ENCODE peak calls at places on chromosome 22, in five cellular contexts. D, I, N, L and C are unnamed samples.

GRCh38 chr22:39734866-39735265 is 158.7 kb downstream of the ENTHD1 start:
- DNase-seq in L (no peak), I (no peak), N (no peak), D (no peak), C (no peak)

GRCh38 chr22:37781434-37782059 is 26.2 kb upstream of the GCAT start:
- DNase-seq in D (no peak), I (no peak), N (peak), L (no peak), C (no peak)

GRCh38 chr22:38732251-38732815 is 23.5 kb downstream of the SUN2 start:
- DNase-seq in L (no peak), I (peak), N (no peak), D (no peak), C (no peak)

GRCh38 chr22:20438678-20439492 is 1.3 kb upstream of the SCARF2 start:
- DNase-seq in I (no peak), N (peak), D (no peak), L (no peak), C (no peak)

GRCh38 chr22:29028468-29028867 is 33.2 kb downstream of the C22orf31 start:
- DNase-seq in N (no peak), L (no peak), I (no peak), D (no peak), C (no peak)

GRCh38 chr22:40176921-40177737 is 596 bp upstream of the TNRC6B start:
- DNase-seq in I (peak), L (no peak), D (peak), N (peak), C (peak)

GRCh38 chr22:38700271-38700788 is 413 bp downstream of the JOSD1 start:
- DNase-seq in I (peak), N (no peak), L (peak), D (peak), C (no peak)

GRCh38 chr22:38214248-38215056 is 12.7 kb downstream of the MAFF start:
- DNase-seq in I (no peak), D (peak), N (no peak), L (no peak), C (no peak)

GRCh38 chr22:39206491-39206890 is 38.3 kb downstream of the PDGFB start:
- DNase-seq in I (no peak), D (no peak), N (no peak), L (no peak), C (no peak)

GRCh38 chr22:19798825-19799224 is 38.2 kb downstream of the TBX1 start:
- DNase-seq in N (no peak), D (no peak), I (no peak), L (no peak), C (no peak)

GRCh38 chr22:40156001-40156516 is 21.7 kb upstream of the TNRC6B start:
- DNase-seq in L (peak), N (peak), D (peak), I (no peak), C (peak)

GRCh38 chr22:29824677-29825076 is 13.4 kb downstream of the ASCC2 start:
- DNase-seq in I (no peak), L (no peak), N (no peak), D (no peak), C (no peak)

GRCh38 chr22:42353883-42354727 is 78.1 kb downstream of the NFAM1 start:
- DNase-seq in I (no peak), L (no peak), D (no peak), N (no peak), C (no peak)

GRCh38 chr22:19044381-19044780 is 77.8 kb downstream of the DGCR2 start:
- DNase-seq in I (no peak), L (no peak), N (no peak), D (no peak), C (no peak)

GRCh38 chr22:39514373-39514973 is 5.9 kb upstream of the ATF4 start:
- DNase-seq in N (no peak), L (no peak), D (peak), I (no peak), C (no peak)

GRCh38 chr22:39439170-39439569 is 17.6 kb upstream of the MGAT3 start:
- DNase-seq in I (no peak), L (no peak), D (no peak), N (peak), C (no peak)

GRCh38 chr22:19687561-19688300 is 26.6 kb upstream of the SEPTIN5 start:
- DNase-seq in I (no peak), L (no peak), D (no peak), N (no peak), C (no peak)

GRCh38 chr22:42396621-42397331 is 35.4 kb downstream of the NFAM1 start:
- DNase-seq in I (peak), D (peak), N (no peak), L (no peak), C (no peak)

GRCh38 chr22:11627436-11627797 is 3900.6 kb upstream of the OR11H1 start:
- DNase-seq in D (no peak), I (peak), N (no peak), L (no peak), C (no peak)

GRCh38 chr22:29692327-29692640 is 27.5 kb upstream of the CABP7 start:
- DNase-seq in I (peak), D (no peak), L (no peak), N (no peak), C (no peak)

GRCh38 chr22:42969348-42969975 is 45.5 kb downstream of the PACSIN2 start:
- DNase-seq in N (no peak), D (no peak), I (no peak), L (no peak), C (no peak)

GRCh38 chr22:42368379-42369249 is 63.6 kb downstream of the NFAM1 start:
- DNase-seq in D (peak), L (no peak), N (no peak), I (peak), C (no peak)

GRCh38 chr22:39904864-39905263 is 4.0 kb downstream of the GRAP2 start:
- DNase-seq in D (no peak), N (no peak), L (no peak), I (no peak), C (no peak)

GRCh38 chr22:34055525-34056200 is 135.4 kb upstream of the LARGE1 start:
- DNase-seq in N (peak), I (no peak), D (no peak), L (no peak), C (no peak)

GRCh38 chr22:17237031-17237668 is 17.9 kb upstream of the ADA2 start:
- DNase-seq in N (no peak), L (no peak), I (no peak), D (no peak), C (no peak)

GRCh38 chr22:19961201-19961580 is 19.6 kb upstream of the TXNRD2 start:
- DNase-seq in L (no peak), I (peak), N (no peak), D (no peak), C (no peak)

GRCh38 chr22:37481347-37481907 is 4.8 kb downstream of the MFNG start:
- DNase-seq in I (no peak), N (no peak), D (no peak), L (no peak), C (no peak)

GRCh38 chr22:42688241-42688913 is 32.3 kb downstream of the A4GALT start:
- DNase-seq in N (peak), D (peak), I (no peak), L (peak), C (peak)

GRCh38 chr22:18110194-18110943 is at the start of gene TUBA8:
- DNase-seq in I (peak), N (no peak), D (peak), L (peak), C (no peak)

GRCh38 chr22:49549851-49550430 is 277.7 kb downstream of the BRD1 start:
- DNase-seq in I (peak), N (no peak), D (no peak), L (no peak), C (no peak)
- H3K27ac ChIP-seq in I (no peak), N (no peak), D (no peak), L (no peak), C (no peak)

GRCh38 chr22:45831394-45831793 is 145.6 kb downstream of the WNT7B start:
- DNase-seq in I (no peak), N (peak), L (peak), D (no peak), C (no peak)
- H3K27ac ChIP-seq in I (no peak), N (peak), L (peak), D (no peak), C (peak)

GRCh38 chr22:31105282-31105929 is 2.0 kb downstream of the SELENOM start:
- DNase-seq in N (no peak), L (no peak), I (peak), D (no peak), C (no peak)
- H3K27ac ChIP-seq in N (no peak), L (peak), I (peak), D (peak), C (peak)

GRCh38 chr22:26823966-26824365 is 166.6 kb downstream of the MIAT start:
- DNase-seq in I (no peak), N (no peak), D (no peak), L (no peak), C (no peak)
- H3K27ac ChIP-seq in I (no peak), N (no peak), D (no peak), L (no peak), C (no peak)

DNA sequence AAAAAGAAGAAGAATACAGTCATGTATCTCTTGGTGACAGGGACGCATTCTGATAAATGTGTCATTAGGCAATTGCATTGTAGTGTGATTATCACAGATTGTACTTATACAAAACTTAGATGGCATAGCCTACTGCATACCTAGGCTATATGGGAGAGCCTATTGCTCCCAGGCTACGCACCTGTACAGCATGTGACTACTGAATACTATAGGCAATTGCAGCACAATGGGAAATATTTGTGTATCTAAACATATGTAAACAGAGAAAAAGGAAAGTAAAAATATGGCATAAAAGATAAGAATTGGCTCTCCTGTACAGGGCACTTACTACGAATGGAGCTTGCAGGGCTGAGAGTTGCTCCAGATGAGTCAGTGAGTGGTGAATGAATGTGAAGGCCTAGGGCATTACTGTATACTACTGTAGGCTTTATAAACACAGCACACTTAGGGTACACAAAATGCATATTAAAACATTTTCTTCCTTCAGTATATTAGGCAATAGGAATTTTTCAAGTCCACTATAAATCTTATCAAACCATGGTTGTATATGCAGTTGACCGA is 13.2 kb downstream of the APOL6 start:
- DNase-seq in N (no peak), L (no peak), D (no peak), I (no peak), C (no peak)
- H3K27ac ChIP-seq in N (no peak), L (no peak), D (peak), I (no peak), C (no peak)

GRCh38 chr22:44706488-44706887 is 4.5 kb downstream of the PRR5 start:
- DNase-seq in I (no peak), L (no peak), N (no peak), D (no peak), C (no peak)

GRCh38 chr22:44709881-44710400 is 7.9 kb downstream of the PRR5 start:
- DNase-seq in N (no peak), L (no peak), I (peak), D (no peak), C (no peak)

GRCh38 chr22:44705022-44705297 is 3.0 kb downstream of the PRR5 start:
- DNase-seq in D (no peak), N (no peak), I (no peak), L (no peak), C (no peak)

GRCh38 chr22:44707178-44707577 is 5.2 kb downstream of the PRR5 start:
- DNase-seq in I (peak), N (no peak), L (no peak), D (no peak), C (no peak)

GRCh38 chr22:44707752-44708151 is 5.7 kb downstream of the PRR5 start:
- DNase-seq in D (no peak), I (no peak), L (peak), N (no peak), C (peak)
- H3K27ac ChIP-seq in D (no peak), I (no peak), L (no peak), N (no peak), C (no peak)

GRCh38 chr22:23256138-23256932 is 76.0 kb downstream of the BCR start:
- DNase-seq in L (no peak), D (no peak), I (no peak), N (no peak), C (no peak)
- H3K27ac ChIP-seq in L (peak), D (peak), I (no peak), N (no peak), C (peak)

GRCh38 chr22:46792061-46792796 is 29.8 kb downstream of the TBC1D22A start:
- DNase-seq in N (no peak), D (no peak), I (no peak), L (no peak), C (no peak)
- H3K27ac ChIP-seq in N (no peak), D (peak), I (no peak), L (peak), C (peak)